ENCODE peak calls at places on chromosome 2, in five cellular contexts. G is GM23248, C is HT1080, Q is fibroblast of lung, V is SK-N-DZ. R is an unnamed sample.

GRCh38 chr2:68934021-68934420 is 18.7 kb downstream of the GKN2 start:
- DNase-seq in G (no peak), C (no peak), Q (no peak), V (no peak), R (no peak)

GRCh38 chr2:71552356-71552755 is 99.0 kb downstream of the DYSF start:
- DNase-seq in G (no peak), C (no peak), Q (no peak), V (no peak), R (no peak)

GRCh38 chr2:134173338-134174016 is 80.4 kb upstream of the MGAT5 start:
- DNase-seq in G (no peak), C (no peak), Q (no peak), V (no peak), R (no peak)

GRCh38 chr2:144516417-144516980 is 3.4 kb downstream of the ZEB2 start:
- DNase-seq in G (peak; percentile 77), C (peak; percentile 38), Q (no peak), V (peak; percentile 13), R (no peak)

GRCh38 chr2:221969087-221969829 is 329.5 kb downstream of the PAX3 start:
- DNase-seq in G (peak; percentile 77), C (peak; percentile 42), Q (peak; percentile 69), V (peak; percentile 21), R (peak; percentile 39)

GRCh38 chr2:11738589-11739436 is 7.6 kb upstream of the LPIN1 start:
- DNase-seq in G (peak; percentile 91), C (peak; percentile 77), Q (peak; percentile 95), V (peak; percentile 63), R (peak; percentile 61)

GRCh38 chr2:59752512-59752911 is 800.9 kb downstream of the BCL11A start:
- DNase-seq in G (no peak), C (no peak), Q (no peak), V (no peak), R (no peak)

GRCh38 chr2:126482582-126483464 is 173.1 kb upstream of the GYPC start:
- DNase-seq in G (no peak), C (peak; percentile 35), Q (no peak), V (peak; percentile 18), R (no peak)

GRCh38 chr2:23940262-23940975 is at the start of gene UBXN2A:
- DNase-seq in G (peak; percentile 94), C (peak; percentile 66), Q (peak; percentile 75), V (peak; percentile 71), R (peak; percentile 56)

GRCh38 chr2:146130290-146130689 is 1610.4 kb upstream of the ZEB2 start:
- DNase-seq in G (no peak), C (no peak), Q (no peak), V (no peak), R (no peak)

GRCh38 chr2:12534646-12535263 is 182.0 kb upstream of the TRIB2 start:
- DNase-seq in G (peak; percentile 97), C (peak; percentile 85), Q (peak; percentile 91), V (no peak), R (peak; percentile 95)

GRCh38 chr2:241050624-241051577 is 51.2 kb downstream of the MTERF4 start:
- DNase-seq in G (no peak), C (no peak), Q (no peak), V (no peak), R (no peak)

GRCh38 chr2:196925768-196926561 is 542 bp downstream of the PGAP1 start:
- DNase-seq in G (peak; percentile 71), C (peak; percentile 39), Q (peak; percentile 38), V (peak; percentile 56), R (no peak)

GRCh38 chr2:67526283-67526682 is 129.2 kb downstream of the ETAA1 start:
- DNase-seq in G (peak; percentile 65), C (peak; percentile 4), Q (peak; percentile 96), V (no peak), R (no peak)

GRCh38 chr2:102514061-102514785 is 41.2 kb downstream of the SLC9A4 start:
- DNase-seq in G (peak; percentile 92), C (peak; percentile 90), Q (peak; percentile 89), V (no peak), R (peak; percentile 94)

GRCh38 chr2:142880275-142880674 is 2.8 kb downstream of the KYNU start:
- DNase-seq in G (peak; percentile 87), C (peak; percentile 73), Q (peak; percentile 52), V (no peak), R (no peak)

GRCh38 chr2:157875720-157876065 is 437 bp downstream of the ACVR1 start:
- DNase-seq in G (peak; percentile 79), C (no peak), Q (no peak), V (peak; percentile 10), R (no peak)

GRCh38 chr2:112841399-112842044 is 4.9 kb upstream of the IL1B start:
- DNase-seq in G (no peak), C (no peak), Q (no peak), V (no peak), R (no peak)

GRCh38 chr2:45067859-45068642 is 58.8 kb upstream of the SIX2 start:
- DNase-seq in G (peak; percentile 53), C (no peak), Q (peak; percentile 63), V (peak; percentile 76), R (no peak)

GRCh38 chr2:51526766-51527165 is 494.8 kb upstream of the NRXN1 start:
- DNase-seq in G (no peak), C (no peak), Q (no peak), V (no peak), R (no peak)

R was measured in astrocyte of the cerebellum.